ENCODE peak calls at places on chromosome 18, in four cellular contexts. One of them, this sample, is unnamed.

GRCh38 chr18:51659781-51660180 is 462.3 kb upstream of the MEX3C start:
- DNase-seq in GM12878: no peak
- DNase-seq in K562: no peak
- DNase-seq in HepG2: no peak
- DNase-seq in this sample: no peak

GRCh38 chr18:22282311-22283235 is 113.2 kb downstream of the GATA6 start:
- DNase-seq in GM12878: no peak
- DNase-seq in K562: no peak
- DNase-seq in HepG2: peak; percentile 86
- DNase-seq in this sample: no peak

GRCh38 chr18:59026364-59026763 is 113.3 kb upstream of the SEC11C start:
- DNase-seq in GM12878: no peak
- DNase-seq in K562: no peak
- DNase-seq in HepG2: no peak
- DNase-seq in this sample: no peak

GRCh38 chr18:28637897-28638296 is 461.0 kb upstream of the CDH2 start:
- DNase-seq in GM12878: no peak
- DNase-seq in K562: no peak
- DNase-seq in HepG2: no peak
- DNase-seq in this sample: no peak

GRCh38 chr18:55402731-55403405 is 185.1 kb downstream of the TCF4 start:
- DNase-seq in GM12878: no peak
- DNase-seq in K562: no peak
- DNase-seq in HepG2: no peak
- DNase-seq in this sample: no peak

GRCh38 chr18:38042496-38042895 is 476.9 kb upstream of the CELF4 start:
- DNase-seq in GM12878: no peak
- DNase-seq in K562: no peak
- DNase-seq in HepG2: no peak
- DNase-seq in this sample: no peak

GRCh38 chr18:69216390-69216789 is 184.3 kb upstream of the DOK6 start:
- DNase-seq in GM12878: no peak
- DNase-seq in K562: no peak
- DNase-seq in HepG2: no peak
- DNase-seq in this sample: no peak

GRCh38 chr18:63025251-63025710 is 294.3 kb downstream of the BCL2 start:
- DNase-seq in GM12878: no peak
- DNase-seq in K562: no peak
- DNase-seq in HepG2: no peak
- DNase-seq in this sample: no peak

GRCh38 chr18:13323186-13323585 is 104.6 kb downstream of the LDLRAD4 start:
- DNase-seq in GM12878: no peak
- DNase-seq in K562: no peak
- DNase-seq in HepG2: no peak
- DNase-seq in this sample: no peak

GRCh38 chr18:24026457-24026856 is 11.9 kb downstream of the TTC39C start:
- DNase-seq in GM12878: no peak
- DNase-seq in K562: no peak
- DNase-seq in HepG2: no peak
- DNase-seq in this sample: no peak

GRCh38 chr18:3281456-3282400 is 19.8 kb downstream of the MYL12B start:
- DNase-seq in GM12878: no peak
- DNase-seq in K562: peak; percentile 64
- DNase-seq in HepG2: peak; percentile 67
- DNase-seq in this sample: no peak

GRCh38 chr18:14781671-14782070 is 33.7 kb downstream of the ANKRD30B start:
- DNase-seq in GM12878: no peak
- DNase-seq in K562: no peak
- DNase-seq in HepG2: no peak
- DNase-seq in this sample: no peak

GRCh38 chr18:28059861-28060260 is 117.1 kb downstream of the CDH2 start:
- DNase-seq in GM12878: no peak
- DNase-seq in K562: no peak
- DNase-seq in HepG2: no peak
- DNase-seq in this sample: no peak

GRCh38 chr18:48577478-48578190 is 38.8 kb downstream of the CTIF start:
- DNase-seq in GM12878: no peak
- DNase-seq in K562: no peak
- DNase-seq in HepG2: no peak
- DNase-seq in this sample: no peak

GRCh38 chr18:32930695-32931301 is 158.0 kb upstream of the KLHL14 start:
- DNase-seq in GM12878: no peak
- DNase-seq in K562: peak; percentile 17
- DNase-seq in HepG2: peak; percentile 55
- DNase-seq in this sample: no peak

GRCh38 chr18:25921677-25922421 is 168.6 kb downstream of the SS18 start:
- DNase-seq in GM12878: peak; percentile 20
- DNase-seq in K562: peak; percentile 77
- DNase-seq in HepG2: peak; percentile 31
- DNase-seq in this sample: peak; percentile 25

GRCh38 chr18:24180048-24180447 is 41.2 kb downstream of the CABYR start:
- DNase-seq in GM12878: no peak
- DNase-seq in K562: no peak
- DNase-seq in HepG2: no peak
- DNase-seq in this sample: no peak

GRCh38 chr18:44841769-44842587 is 161.3 kb downstream of the SETBP1 start:
- DNase-seq in GM12878: no peak
- DNase-seq in K562: no peak
- DNase-seq in HepG2: no peak
- DNase-seq in this sample: no peak

GRCh38 chr18:22667616-22668422 is 250.1 kb upstream of the CTAGE1 start:
- DNase-seq in GM12878: peak; percentile 20
- DNase-seq in K562: peak; percentile 86
- DNase-seq in HepG2: no peak
- DNase-seq in this sample: no peak

GRCh38 chr18:56825312-56825711 is 174.2 kb downstream of the WDR7 start:
- DNase-seq in GM12878: no peak
- DNase-seq in K562: no peak
- DNase-seq in HepG2: no peak
- DNase-seq in this sample: no peak
- TF ChIP-seq HDAC2 in GM12878: no peak
- TF ChIP-seq HDAC2 in K562: no peak
- TF ChIP-seq HDAC2 in HepG2: no peak
- TF ChIP-seq HDAC2 in this sample: no peak

DNA sequence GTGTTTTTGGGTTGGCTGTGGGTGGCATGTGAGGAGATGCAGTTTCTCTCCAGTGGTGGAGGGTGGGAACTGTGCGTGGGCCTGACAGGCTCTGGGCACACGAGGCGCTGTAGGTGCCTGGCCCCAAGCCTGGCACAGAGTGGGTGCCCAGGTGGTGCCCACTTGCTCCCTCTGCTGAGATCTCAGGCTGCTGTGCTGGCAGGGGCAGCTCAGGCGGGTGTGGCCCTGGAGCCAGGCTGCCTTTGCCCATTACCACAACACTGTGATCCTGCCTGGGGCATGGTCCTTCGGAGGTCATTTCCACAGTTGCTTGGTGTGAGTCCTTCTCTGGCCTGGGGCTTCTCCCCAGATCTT is 20.4 kb downstream of the TSHZ1 start:
- DNase-seq in GM12878: no peak
- DNase-seq in K562: no peak
- DNase-seq in HepG2: no peak
- DNase-seq in this sample: no peak
- TF ChIP-seq TAF1 in GM12878: no peak
- TF ChIP-seq TAF1 in K562: no peak
- TF ChIP-seq TAF1 in HepG2: no peak
- TF ChIP-seq TAF1 in this sample: no peak

GRCh38 chr18:10927980-10928605 is 221.3 kb downstream of the PIEZO2 start:
- DNase-seq in GM12878: peak; percentile 72
- DNase-seq in K562: no peak
- DNase-seq in HepG2: no peak
- DNase-seq in this sample: no peak
- TF ChIP-seq HDAC2 in GM12878: no peak
- TF ChIP-seq HDAC2 in K562: no peak
- TF ChIP-seq HDAC2 in HepG2: no peak
- TF ChIP-seq HDAC2 in this sample: no peak

GRCh38 chr18:34595673-34596072 is 114.4 kb upstream of the DTNA start:
- DNase-seq in GM12878: no peak
- DNase-seq in K562: no peak
- DNase-seq in HepG2: peak; percentile 20
- DNase-seq in this sample: no peak
- TF ChIP-seq TAF1 in GM12878: no peak
- TF ChIP-seq TAF1 in K562: no peak
- TF ChIP-seq TAF1 in HepG2: no peak
- TF ChIP-seq TAF1 in this sample: no peak

GRCh38 chr18:5909130-5909529 is 13.8 kb upstream of the TMEM200C start:
- DNase-seq in GM12878: no peak
- DNase-seq in K562: no peak
- DNase-seq in HepG2: no peak
- DNase-seq in this sample: no peak

GRCh38 chr18:5914016-5914415 is 18.7 kb upstream of the TMEM200C start:
- DNase-seq in GM12878: no peak
- DNase-seq in K562: no peak
- DNase-seq in HepG2: no peak
- DNase-seq in this sample: no peak

GRCh38 chr18:5918196-5918595 is 22.9 kb upstream of the TMEM200C start:
- DNase-seq in GM12878: no peak
- DNase-seq in K562: no peak
- DNase-seq in HepG2: no peak
- DNase-seq in this sample: no peak

GRCh38 chr18:5912491-5912890 is 17.2 kb upstream of the TMEM200C start:
- DNase-seq in GM12878: no peak
- DNase-seq in K562: no peak
- DNase-seq in HepG2: no peak
- DNase-seq in this sample: no peak

GRCh38 chr18:5914971-5915370 is 19.6 kb upstream of the TMEM200C start:
- DNase-seq in GM12878: no peak
- DNase-seq in K562: no peak
- DNase-seq in HepG2: no peak
- DNase-seq in this sample: no peak
- TF ChIP-seq HDAC2 in GM12878: no peak
- TF ChIP-seq HDAC2 in K562: no peak
- TF ChIP-seq HDAC2 in HepG2: no peak
- TF ChIP-seq HDAC2 in this sample: no peak

DNA sequence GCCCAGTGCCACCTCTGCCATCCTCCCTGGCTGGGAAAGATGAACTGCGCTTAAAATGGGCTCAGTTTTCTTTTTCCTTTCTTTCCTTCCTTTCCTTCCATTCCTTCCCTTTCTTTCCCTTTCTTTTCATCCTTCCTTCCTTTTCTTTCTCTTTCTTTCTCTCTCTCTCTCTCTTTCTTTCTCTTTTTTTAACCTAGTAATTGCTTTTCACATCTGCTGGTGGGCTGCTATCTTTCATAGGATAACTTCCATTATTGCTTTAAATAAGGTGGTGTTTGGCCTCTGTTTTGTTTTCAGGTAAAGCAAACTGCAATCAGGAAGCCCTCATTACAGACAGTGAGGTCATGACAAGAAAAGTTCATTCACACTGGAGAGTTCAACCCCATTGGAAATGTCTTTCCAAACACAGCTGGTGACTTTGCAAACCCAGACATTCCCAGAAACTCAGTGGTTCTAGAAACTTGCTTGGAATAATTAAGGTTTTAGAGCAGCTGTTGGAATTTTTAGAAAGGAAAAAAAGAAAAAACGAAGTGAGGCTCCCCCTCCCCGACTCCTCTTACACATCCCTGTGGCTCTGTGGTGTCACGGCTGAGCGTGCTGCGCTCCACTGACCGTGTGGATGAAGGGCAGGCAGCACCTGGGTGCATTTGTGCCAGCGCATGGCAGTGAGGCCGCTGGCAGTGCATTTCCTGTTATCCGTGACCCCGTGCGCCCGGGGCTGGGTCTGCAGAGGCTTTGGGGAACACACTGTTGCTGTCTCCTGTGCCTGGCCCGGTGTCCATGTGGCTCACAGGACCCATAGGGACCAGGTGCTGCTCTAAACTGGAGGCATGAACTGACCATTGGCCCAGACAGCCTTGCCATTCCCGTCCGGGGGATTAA is 76.9 kb downstream of the MBP start:
- DNase-seq in GM12878: no peak
- DNase-seq in K562: no peak
- DNase-seq in HepG2: no peak
- DNase-seq in this sample: no peak
- TF ChIP-seq TAF1 in GM12878: no peak
- TF ChIP-seq TAF1 in K562: no peak
- TF ChIP-seq TAF1 in HepG2: no peak
- TF ChIP-seq TAF1 in this sample: no peak

GRCh38 chr18:12038082-12038660 is 55.5 kb upstream of the ANKRD62 start:
- DNase-seq in GM12878: no peak
- DNase-seq in K562: no peak
- DNase-seq in HepG2: no peak
- DNase-seq in this sample: peak; percentile 74
- TF ChIP-seq HDAC2 in GM12878: no peak
- TF ChIP-seq HDAC2 in K562: no peak
- TF ChIP-seq HDAC2 in HepG2: no peak
- TF ChIP-seq HDAC2 in this sample: no peak

GRCh38 chr18:39485696-39486095 is 1920.1 kb upstream of the CELF4 start:
- DNase-seq in GM12878: no peak
- DNase-seq in K562: no peak
- DNase-seq in HepG2: no peak
- DNase-seq in this sample: no peak
- TF ChIP-seq TAF1 in GM12878: no peak
- TF ChIP-seq TAF1 in K562: no peak
- TF ChIP-seq TAF1 in HepG2: no peak
- TF ChIP-seq TAF1 in this sample: no peak

GRCh38 chr18:36490907-36491306 is 193.4 kb downstream of the FHOD3 start:
- DNase-seq in GM12878: no peak
- DNase-seq in K562: no peak
- DNase-seq in HepG2: no peak
- DNase-seq in this sample: no peak

GRCh38 chr18:36481201-36481657 is 183.7 kb downstream of the FHOD3 start:
- DNase-seq in GM12878: no peak
- DNase-seq in K562: no peak
- DNase-seq in HepG2: no peak
- DNase-seq in this sample: peak; percentile 38

GRCh38 chr18:36481935-36482334 is 184.4 kb downstream of the FHOD3 start:
- DNase-seq in GM12878: no peak
- DNase-seq in K562: no peak
- DNase-seq in HepG2: no peak
- DNase-seq in this sample: no peak

DNA sequence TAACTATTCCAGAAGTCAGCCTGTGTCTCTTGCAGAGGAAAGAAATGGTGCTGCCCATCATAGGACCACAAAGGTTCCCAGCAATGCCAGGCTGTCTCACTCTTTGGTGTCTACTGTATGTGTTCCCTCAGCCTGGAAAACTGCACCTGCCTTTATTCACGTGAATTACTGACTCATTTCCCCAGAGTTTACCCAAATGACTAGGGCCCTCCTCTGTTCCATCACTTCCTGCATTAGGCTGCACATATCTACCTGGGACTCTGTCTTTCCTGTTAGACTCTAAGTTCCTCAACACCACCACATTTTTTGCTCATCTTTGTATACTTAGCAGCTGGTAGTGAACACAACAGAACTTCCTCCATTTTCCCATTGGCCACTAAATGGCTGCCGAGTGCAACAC is 188.3 kb downstream of the FHOD3 start:
- DNase-seq in GM12878: no peak
- DNase-seq in K562: no peak
- DNase-seq in HepG2: no peak
- DNase-seq in this sample: no peak
- TF ChIP-seq HDAC2 in GM12878: no peak
- TF ChIP-seq HDAC2 in K562: no peak
- TF ChIP-seq HDAC2 in HepG2: no peak
- TF ChIP-seq HDAC2 in this sample: no peak